ENCODE peak calls at places on chromosomes 1 and 21, in five cellular contexts. One of them, this sample, is unnamed.

GRCh38 chr21:31132574-31133242 is 94.4 kb upstream of the KRTAP19-8 start:
- DNase-seq in AG10803: peak; percentile 43
- DNase-seq in neural progenitor cell: no peak
- DNase-seq in activated naive CD4-positive, alpha-beta T cell treated with anti-CD3 and anti-CD28 coated beads, Interleukin-2, amount 10 ng/mL, durations not matched to agents 7 days and 5 days: peak; percentile 81
- DNase-seq in fibroblast of pulmonary artery: peak; percentile 28
- DNase-seq in this sample: no peak

GRCh38 chr21:23660560-23660959 is 1946.7 kb downstream of the MRPL39 start:
- DNase-seq in neural progenitor cell: no peak
- DNase-seq in fibroblast of pulmonary artery: no peak
- DNase-seq in AG10803: no peak
- DNase-seq in activated naive CD4-positive, alpha-beta T cell treated with anti-CD3 and anti-CD28 coated beads, Interleukin-2, amount 10 ng/mL, durations not matched to agents 7 days and 5 days: no peak
- DNase-seq in this sample: no peak

GRCh38 chr1:7642781-7643180 is 128.3 kb upstream of the VAMP3 start:
- DNase-seq in activated naive CD4-positive, alpha-beta T cell treated with anti-CD3 and anti-CD28 coated beads, Interleukin-2, amount 10 ng/mL, durations not matched to agents 7 days and 5 days: no peak
- DNase-seq in fibroblast of pulmonary artery: no peak
- DNase-seq in neural progenitor cell: no peak
- DNase-seq in AG10803: no peak
- DNase-seq in this sample: no peak

GRCh38 chr1:213985181-213986019 is 2.4 kb upstream of the PROX1 start:
- DNase-seq in fibroblast of pulmonary artery: no peak
- DNase-seq in neural progenitor cell: peak; percentile 83
- DNase-seq in activated naive CD4-positive, alpha-beta T cell treated with anti-CD3 and anti-CD28 coated beads, Interleukin-2, amount 10 ng/mL, durations not matched to agents 7 days and 5 days: no peak
- DNase-seq in AG10803: no peak
- DNase-seq in this sample: no peak

GRCh38 chr1:165287781-165288180 is 68.7 kb downstream of the LMX1A start:
- DNase-seq in AG10803: no peak
- DNase-seq in fibroblast of pulmonary artery: no peak
- DNase-seq in neural progenitor cell: no peak
- DNase-seq in activated naive CD4-positive, alpha-beta T cell treated with anti-CD3 and anti-CD28 coated beads, Interleukin-2, amount 10 ng/mL, durations not matched to agents 7 days and 5 days: no peak
- DNase-seq in this sample: no peak

GRCh38 chr1:185016880-185017279 is 28.5 kb upstream of the RNF2 start:
- DNase-seq in AG10803: peak; percentile 9
- DNase-seq in neural progenitor cell: no peak
- DNase-seq in fibroblast of pulmonary artery: peak; percentile 18
- DNase-seq in activated naive CD4-positive, alpha-beta T cell treated with anti-CD3 and anti-CD28 coated beads, Interleukin-2, amount 10 ng/mL, durations not matched to agents 7 days and 5 days: no peak
- DNase-seq in this sample: no peak

GRCh38 chr1:227351443-227351842 is 33.2 kb upstream of the CDC42BPA start:
- DNase-seq in fibroblast of pulmonary artery: peak; percentile 68
- DNase-seq in activated naive CD4-positive, alpha-beta T cell treated with anti-CD3 and anti-CD28 coated beads, Interleukin-2, amount 10 ng/mL, durations not matched to agents 7 days and 5 days: no peak
- DNase-seq in AG10803: no peak
- DNase-seq in neural progenitor cell: no peak
- DNase-seq in this sample: no peak

GRCh38 chr1:206890125-206890637 is 7.1 kb upstream of the IL24 start:
- DNase-seq in neural progenitor cell: no peak
- DNase-seq in activated naive CD4-positive, alpha-beta T cell treated with anti-CD3 and anti-CD28 coated beads, Interleukin-2, amount 10 ng/mL, durations not matched to agents 7 days and 5 days: no peak
- DNase-seq in AG10803: peak; percentile 55
- DNase-seq in fibroblast of pulmonary artery: peak; percentile 92
- DNase-seq in this sample: no peak

GRCh38 chr1:222097646-222098045 is 355.8 kb upstream of the DUSP10 start:
- DNase-seq in fibroblast of pulmonary artery: no peak
- DNase-seq in neural progenitor cell: no peak
- DNase-seq in AG10803: no peak
- DNase-seq in activated naive CD4-positive, alpha-beta T cell treated with anti-CD3 and anti-CD28 coated beads, Interleukin-2, amount 10 ng/mL, durations not matched to agents 7 days and 5 days: no peak
- DNase-seq in this sample: no peak

GRCh38 chr1:246159290-246160227 is 347.5 kb downstream of the SMYD3 start:
- DNase-seq in AG10803: no peak
- DNase-seq in activated naive CD4-positive, alpha-beta T cell treated with anti-CD3 and anti-CD28 coated beads, Interleukin-2, amount 10 ng/mL, durations not matched to agents 7 days and 5 days: no peak
- DNase-seq in fibroblast of pulmonary artery: no peak
- DNase-seq in neural progenitor cell: no peak
- DNase-seq in this sample: no peak

GRCh38 chr1:211541715-211542477 is 37.1 kb downstream of the SLC30A1 start:
- DNase-seq in neural progenitor cell: no peak
- DNase-seq in AG10803: no peak
- DNase-seq in activated naive CD4-positive, alpha-beta T cell treated with anti-CD3 and anti-CD28 coated beads, Interleukin-2, amount 10 ng/mL, durations not matched to agents 7 days and 5 days: no peak
- DNase-seq in fibroblast of pulmonary artery: peak; percentile 45
- DNase-seq in this sample: no peak

GRCh38 chr1:115641762-115642167 is at the start of gene VANGL1:
- DNase-seq in AG10803: peak; percentile 66
- DNase-seq in neural progenitor cell: peak; percentile 76
- DNase-seq in activated naive CD4-positive, alpha-beta T cell treated with anti-CD3 and anti-CD28 coated beads, Interleukin-2, amount 10 ng/mL, durations not matched to agents 7 days and 5 days: peak; percentile 77
- DNase-seq in fibroblast of pulmonary artery: peak; percentile 58
- DNase-seq in this sample: peak; percentile 73

GRCh38 chr1:87754036-87754603 is 425.4 kb downstream of the LMO4 start:
- DNase-seq in activated naive CD4-positive, alpha-beta T cell treated with anti-CD3 and anti-CD28 coated beads, Interleukin-2, amount 10 ng/mL, durations not matched to agents 7 days and 5 days: no peak
- DNase-seq in fibroblast of pulmonary artery: no peak
- DNase-seq in neural progenitor cell: no peak
- DNase-seq in AG10803: no peak
- DNase-seq in this sample: no peak

GRCh38 chr21:42040411-42041180 is 30.4 kb upstream of the ZBTB21 start:
- DNase-seq in activated naive CD4-positive, alpha-beta T cell treated with anti-CD3 and anti-CD28 coated beads, Interleukin-2, amount 10 ng/mL, durations not matched to agents 7 days and 5 days: no peak
- DNase-seq in AG10803: peak; percentile 100
- DNase-seq in fibroblast of pulmonary artery: peak; percentile 98
- DNase-seq in neural progenitor cell: no peak
- DNase-seq in this sample: peak; percentile 56

GRCh38 chr21:43902441-43902840 is 37.4 kb downstream of the AGPAT3 start:
- DNase-seq in AG10803: peak; percentile 25
- DNase-seq in fibroblast of pulmonary artery: peak; percentile 81
- DNase-seq in activated naive CD4-positive, alpha-beta T cell treated with anti-CD3 and anti-CD28 coated beads, Interleukin-2, amount 10 ng/mL, durations not matched to agents 7 days and 5 days: no peak
- DNase-seq in neural progenitor cell: no peak
- DNase-seq in this sample: no peak

GRCh38 chr1:178122283-178122682 is 28.4 kb downstream of the RASAL2 start:
- DNase-seq in fibroblast of pulmonary artery: no peak
- DNase-seq in neural progenitor cell: no peak
- DNase-seq in AG10803: peak; percentile 13
- DNase-seq in activated naive CD4-positive, alpha-beta T cell treated with anti-CD3 and anti-CD28 coated beads, Interleukin-2, amount 10 ng/mL, durations not matched to agents 7 days and 5 days: no peak
- DNase-seq in this sample: no peak

GRCh38 chr1:110336300-110337039 is 2.7 kb upstream of the RBM15 start:
- DNase-seq in neural progenitor cell: no peak
- DNase-seq in activated naive CD4-positive, alpha-beta T cell treated with anti-CD3 and anti-CD28 coated beads, Interleukin-2, amount 10 ng/mL, durations not matched to agents 7 days and 5 days: no peak
- DNase-seq in fibroblast of pulmonary artery: no peak
- DNase-seq in AG10803: peak; percentile 37
- DNase-seq in this sample: no peak

GRCh38 chr1:242146640-242147039 is 147.7 kb upstream of the MAP1LC3C start:
- DNase-seq in activated naive CD4-positive, alpha-beta T cell treated with anti-CD3 and anti-CD28 coated beads, Interleukin-2, amount 10 ng/mL, durations not matched to agents 7 days and 5 days: no peak
- DNase-seq in fibroblast of pulmonary artery: no peak
- DNase-seq in neural progenitor cell: no peak
- DNase-seq in AG10803: no peak
- DNase-seq in this sample: no peak

GRCh38 chr21:15932681-15933200 is 203.0 kb downstream of the USP25 start:
- DNase-seq in fibroblast of pulmonary artery: no peak
- DNase-seq in activated naive CD4-positive, alpha-beta T cell treated with anti-CD3 and anti-CD28 coated beads, Interleukin-2, amount 10 ng/mL, durations not matched to agents 7 days and 5 days: no peak
- DNase-seq in neural progenitor cell: no peak
- DNase-seq in AG10803: no peak
- DNase-seq in this sample: no peak

GRCh38 chr21:45818904-45819285 is 162.7 kb upstream of the COL6A1 start:
- DNase-seq in activated naive CD4-positive, alpha-beta T cell treated with anti-CD3 and anti-CD28 coated beads, Interleukin-2, amount 10 ng/mL, durations not matched to agents 7 days and 5 days: peak; percentile 66
- DNase-seq in AG10803: peak; percentile 74
- DNase-seq in fibroblast of pulmonary artery: peak; percentile 57
- DNase-seq in neural progenitor cell: no peak
- DNase-seq in this sample: no peak

GRCh38 chr21:8992731-8993174 is 1528.6 kb upstream of the TPTE start:
- DNase-seq in fibroblast of pulmonary artery: no peak
- DNase-seq in activated naive CD4-positive, alpha-beta T cell treated with anti-CD3 and anti-CD28 coated beads, Interleukin-2, amount 10 ng/mL, durations not matched to agents 7 days and 5 days: no peak
- DNase-seq in neural progenitor cell: no peak
- DNase-seq in AG10803: no peak
- DNase-seq in this sample: no peak

GRCh38 chr1:115228191-115228590 is 109.9 kb downstream of the NGF start:
- DNase-seq in neural progenitor cell: no peak
- DNase-seq in AG10803: no peak
- DNase-seq in fibroblast of pulmonary artery: no peak
- DNase-seq in activated naive CD4-positive, alpha-beta T cell treated with anti-CD3 and anti-CD28 coated beads, Interleukin-2, amount 10 ng/mL, durations not matched to agents 7 days and 5 days: no peak
- DNase-seq in this sample: no peak

GRCh38 chr1:22139817-22140216 is 3.1 kb downstream of the WNT4 start:
- DNase-seq in AG10803: no peak
- DNase-seq in neural progenitor cell: no peak
- DNase-seq in fibroblast of pulmonary artery: no peak
- DNase-seq in activated naive CD4-positive, alpha-beta T cell treated with anti-CD3 and anti-CD28 coated beads, Interleukin-2, amount 10 ng/mL, durations not matched to agents 7 days and 5 days: no peak
- DNase-seq in this sample: peak; percentile 15

GRCh38 chr1:197171531-197171930 is 25.1 kb upstream of the ASPM start:
- DNase-seq in activated naive CD4-positive, alpha-beta T cell treated with anti-CD3 and anti-CD28 coated beads, Interleukin-2, amount 10 ng/mL, durations not matched to agents 7 days and 5 days: no peak
- DNase-seq in fibroblast of pulmonary artery: peak; percentile 30
- DNase-seq in AG10803: peak; percentile 29
- DNase-seq in neural progenitor cell: no peak
- DNase-seq in this sample: no peak

GRCh38 chr1:52904590-52905375 is 16.8 kb downstream of the ECHDC2 start:
- DNase-seq in AG10803: peak; percentile 18
- DNase-seq in activated naive CD4-positive, alpha-beta T cell treated with anti-CD3 and anti-CD28 coated beads, Interleukin-2, amount 10 ng/mL, durations not matched to agents 7 days and 5 days: peak; percentile 59
- DNase-seq in fibroblast of pulmonary artery: peak; percentile 31
- DNase-seq in neural progenitor cell: peak; percentile 72
- DNase-seq in this sample: no peak

GRCh38 chr1:118958937-118959631 is 29.1 kb downstream of the TBX15 start:
- DNase-seq in AG10803: no peak
- DNase-seq in fibroblast of pulmonary artery: no peak
- DNase-seq in neural progenitor cell: no peak
- DNase-seq in activated naive CD4-positive, alpha-beta T cell treated with anti-CD3 and anti-CD28 coated beads, Interleukin-2, amount 10 ng/mL, durations not matched to agents 7 days and 5 days: no peak
- DNase-seq in this sample: no peak

GRCh38 chr1:24415910-24416665 is 486 bp downstream of the NIPAL3 start:
- DNase-seq in activated naive CD4-positive, alpha-beta T cell treated with anti-CD3 and anti-CD28 coated beads, Interleukin-2, amount 10 ng/mL, durations not matched to agents 7 days and 5 days: peak; percentile 44
- DNase-seq in fibroblast of pulmonary artery: peak; percentile 20
- DNase-seq in neural progenitor cell: peak; percentile 24
- DNase-seq in AG10803: no peak
- DNase-seq in this sample: peak; percentile 41

GRCh38 chr1:150543500-150544143 is 5.6 kb upstream of the ADAMTSL4 start:
- DNase-seq in activated naive CD4-positive, alpha-beta T cell treated with anti-CD3 and anti-CD28 coated beads, Interleukin-2, amount 10 ng/mL, durations not matched to agents 7 days and 5 days: no peak
- DNase-seq in AG10803: peak; percentile 65
- DNase-seq in neural progenitor cell: no peak
- DNase-seq in fibroblast of pulmonary artery: peak; percentile 78
- DNase-seq in this sample: no peak

GRCh38 chr1:233294991-233295774 is at the start of gene PCNX2:
- DNase-seq in neural progenitor cell: peak; percentile 85
- DNase-seq in fibroblast of pulmonary artery: peak; percentile 57
- DNase-seq in activated naive CD4-positive, alpha-beta T cell treated with anti-CD3 and anti-CD28 coated beads, Interleukin-2, amount 10 ng/mL, durations not matched to agents 7 days and 5 days: peak; percentile 76
- DNase-seq in AG10803: peak; percentile 60
- DNase-seq in this sample: peak; percentile 54

GRCh38 chr1:98422821-98423220 is 238.7 kb upstream of the SNX7 start:
- DNase-seq in fibroblast of pulmonary artery: no peak
- DNase-seq in activated naive CD4-positive, alpha-beta T cell treated with anti-CD3 and anti-CD28 coated beads, Interleukin-2, amount 10 ng/mL, durations not matched to agents 7 days and 5 days: no peak
- DNase-seq in neural progenitor cell: no peak
- DNase-seq in AG10803: peak; percentile 91
- DNase-seq in this sample: no peak

GRCh38 chr1:56526571-56527174 is 52.7 kb downstream of the PLPP3 start:
- DNase-seq in AG10803: no peak
- DNase-seq in fibroblast of pulmonary artery: no peak
- DNase-seq in neural progenitor cell: no peak
- DNase-seq in activated naive CD4-positive, alpha-beta T cell treated with anti-CD3 and anti-CD28 coated beads, Interleukin-2, amount 10 ng/mL, durations not matched to agents 7 days and 5 days: no peak
- DNase-seq in this sample: no peak

GRCh38 chr1:172180886-172181285 is 239.6 kb upstream of the C1orf105 start:
- DNase-seq in fibroblast of pulmonary artery: peak; percentile 69
- DNase-seq in activated naive CD4-positive, alpha-beta T cell treated with anti-CD3 and anti-CD28 coated beads, Interleukin-2, amount 10 ng/mL, durations not matched to agents 7 days and 5 days: peak; percentile 66
- DNase-seq in neural progenitor cell: no peak
- DNase-seq in AG10803: peak; percentile 67
- DNase-seq in this sample: peak; percentile 55

GRCh38 chr1:35881850-35882273 is 1.1 kb upstream of the AGO1 start:
- DNase-seq in AG10803: no peak
- DNase-seq in activated naive CD4-positive, alpha-beta T cell treated with anti-CD3 and anti-CD28 coated beads, Interleukin-2, amount 10 ng/mL, durations not matched to agents 7 days and 5 days: no peak
- DNase-seq in fibroblast of pulmonary artery: no peak
- DNase-seq in neural progenitor cell: no peak
- DNase-seq in this sample: no peak

GRCh38 chr1:151058682-151059341 is 610 bp downstream of the CDC42SE1 start:
- DNase-seq in fibroblast of pulmonary artery: peak; percentile 28
- DNase-seq in neural progenitor cell: peak; percentile 46
- DNase-seq in AG10803: peak; percentile 15
- DNase-seq in activated naive CD4-positive, alpha-beta T cell treated with anti-CD3 and anti-CD28 coated beads, Interleukin-2, amount 10 ng/mL, durations not matched to agents 7 days and 5 days: peak; percentile 26
- DNase-seq in this sample: peak; percentile 45

GRCh38 chr1:220420700-220421099 is 107.2 kb upstream of the MARK1 start:
- DNase-seq in activated naive CD4-positive, alpha-beta T cell treated with anti-CD3 and anti-CD28 coated beads, Interleukin-2, amount 10 ng/mL, durations not matched to agents 7 days and 5 days: no peak
- DNase-seq in fibroblast of pulmonary artery: no peak
- DNase-seq in neural progenitor cell: no peak
- DNase-seq in AG10803: no peak
- DNase-seq in this sample: no peak